ENCODE peak calls at places on chromosomes 7 and 10, in seven cellular contexts. E, P, U, A, Y, R and X are unnamed samples. For H3K9me3, the result is how much of the 10 kb centered on the place peaks cover.

GRCh38 chr7:100706672-100707311 is 871 bp downstream of the POP7 start:
- DNase-seq in E (no peak), P (peak), U (no peak), A (no peak), Y (no peak), R (no peak), X (no peak)

GRCh38 chr7:148819697-148820332 is 64.3 kb downstream of the EZH2 start:
- DNase-seq in E (no peak), P (no peak), U (no peak), A (peak), Y (no peak), R (no peak), X (no peak)

GRCh38 chr10:50407077-50407801 is 155.9 kb upstream of the ASAH2 start:
- DNase-seq in E (peak), P (no peak), U (no peak), A (no peak), Y (no peak), R (no peak), X (no peak)

GRCh38 chr7:88219781-88220747 is at the start of gene SRI:
- DNase-seq in E (no peak), P (peak), U (peak), A (peak), Y (peak), R (peak), X (peak)

GRCh38 chr7:133064082-133064825 is 17.6 kb downstream of the CHCHD3 start:
- DNase-seq in E (no peak), P (no peak), U (no peak), A (no peak), Y (no peak), R (no peak), X (no peak)

GRCh38 chr10:134205-134742 is 981 bp upstream of the ZMYND11 start:
- DNase-seq in E (no peak), P (peak), U (no peak), A (peak), Y (no peak), R (no peak), X (peak)

GRCh38 chr7:29196971-29197370 is 2.4 kb downstream of the CHN2 start:
- DNase-seq in E (no peak), P (no peak), U (no peak), A (no peak), Y (no peak), R (no peak), X (no peak)

GRCh38 chr10:119368991-119369869 is 161.9 kb downstream of the GRK5 start:
- DNase-seq in E (no peak), P (peak), U (no peak), A (no peak), Y (no peak), R (no peak), X (no peak)

GRCh38 chr7:122402235-122402634 is 97.7 kb upstream of the FEZF1 start:
- DNase-seq in E (no peak), P (no peak), U (no peak), A (no peak), Y (no peak), R (no peak), X (no peak)

GRCh38 chr7:135678612-135679575 is 16.6 kb downstream of the STMP1 start:
- DNase-seq in E (no peak), P (peak), U (no peak), A (peak), Y (no peak), R (no peak), X (no peak)

GRCh38 chr7:25359471-25360059 is 131.3 kb upstream of the NPVF start:
- DNase-seq in E (no peak), P (no peak), U (no peak), A (peak), Y (no peak), R (no peak), X (no peak)

GRCh38 chr10:83580373-83581012 is 558.8 kb upstream of the GHITM start:
- DNase-seq in E (no peak), P (no peak), U (no peak), A (no peak), Y (no peak), R (no peak), X (no peak)

GRCh38 chr7:107234436-107234835 is 65.6 kb downstream of the HBP1 start:
- DNase-seq in E (no peak), P (no peak), U (no peak), A (no peak), Y (no peak), R (no peak), X (no peak)

GRCh38 chr7:8177109-8177933 is 84.6 kb downstream of the ICA1 start:
- DNase-seq in E (no peak), P (no peak), U (no peak), A (no peak), Y (no peak), R (no peak), X (no peak)

GRCh38 chr7:30321089-30321991 is 36.9 kb downstream of the ZNRF2 start:
- DNase-seq in E (no peak), P (no peak), U (no peak), A (peak), Y (no peak), R (no peak), X (no peak)

GRCh38 chr7:50502001-50502684 is 52.0 kb upstream of the FIGNL1 start:
- DNase-seq in E (no peak), P (peak), U (peak), A (peak), Y (peak), R (peak), X (no peak)

GRCh38 chr10:47145290-47145934 is 154.6 kb upstream of the GDF10 start:
- DNase-seq in E (no peak), P (no peak), U (no peak), A (no peak), Y (no peak), R (no peak), X (no peak)

GRCh38 chr10:11118696-11119095 is 101.0 kb downstream of the CELF2 start:
- DNase-seq in E (no peak), P (no peak), U (no peak), A (no peak), Y (no peak), R (no peak), X (no peak)

GRCh38 chr7:149147072-149147729 is at the start of gene ZNF398:
- DNase-seq in E (no peak), P (peak), U (no peak), A (peak), Y (peak), R (peak), X (peak)

GRCh38 chr10:484925-485661 is 204.4 kb downstream of the DIP2C start:
- DNase-seq in E (no peak), P (no peak), U (no peak), A (no peak), Y (no peak), R (peak), X (peak)

GRCh38 chr10:17406036-17406834 is 48.2 kb downstream of the ST8SIA6 start:
- DNase-seq in E (no peak), P (no peak), U (no peak), A (no peak), Y (no peak), R (no peak), X (no peak)

GRCh38 chr10:133391761-133392518 is 2.0 kb upstream of the MTG1 start:
- DNase-seq in E (no peak), P (no peak), U (no peak), A (no peak), Y (no peak), R (no peak), X (no peak)

GRCh38 chr7:157096286-157097055 is 42.3 kb upstream of the UBE3C start:
- DNase-seq in E (no peak), P (no peak), U (no peak), A (no peak), Y (no peak), R (no peak), X (no peak)

GRCh38 chr7:122014697-122015096 is 129.4 kb downstream of the AASS start:
- DNase-seq in E (no peak), P (no peak), U (no peak), A (peak), Y (no peak), R (no peak), X (no peak)

GRCh38 chr10:25867321-25867720 is 66.7 kb upstream of the MYO3A start:
- DNase-seq in E (no peak), P (no peak), U (no peak), A (no peak), Y (no peak), R (no peak), X (no peak)

GRCh38 chr10:125102216-125102615 is 58.1 kb downstream of the CTBP2 start:
- DNase-seq in E (no peak), P (peak), U (peak), A (peak), Y (peak), R (no peak), X (no peak)

GRCh38 chr10:132468651-132469050 is 68.9 kb upstream of the INPP5A start:
- DNase-seq in E (no peak), P (no peak), U (no peak), A (no peak), Y (no peak), R (no peak), X (no peak)

GRCh38 chr7:69180662-69181061 is 417.6 kb upstream of the AUTS2 start:
- DNase-seq in E (no peak), P (no peak), U (no peak), A (no peak), Y (no peak), R (no peak), X (no peak)

GRCh38 chr7:69173341-69173740 is 424.9 kb upstream of the AUTS2 start:
- DNase-seq in E (no peak), P (no peak), U (no peak), A (no peak), Y (no peak), R (no peak), X (no peak)

GRCh38 chr7:69177941-69178494 is 420.3 kb upstream of the AUTS2 start:
- DNase-seq in E (no peak), P (no peak), U (no peak), A (no peak), Y (no peak), R (no peak), X (no peak)

GRCh38 chr7:69172357-69173098 is 425.7 kb upstream of the AUTS2 start:
- DNase-seq in E (no peak), P (no peak), U (no peak), A (no peak), Y (no peak), R (no peak), X (no peak)

GRCh38 chr7:69177326-69177897 is 420.9 kb upstream of the AUTS2 start:
- DNase-seq in E (no peak), P (peak), U (no peak), A (no peak), Y (peak), R (no peak), X (no peak)
- H3K9me3 ChIP-seq in E (under half), P (under half), U (under half), A (under half), Y (under half), R (under half), X (under half)

GRCh38 chr10:130337305-130337640 is 201.1 kb downstream of the GLRX3 start:
- DNase-seq in E (no peak), P (no peak), U (no peak), A (no peak), Y (no peak), R (peak), X (no peak)

GRCh38 chr10:130337696-130338587 is 201.8 kb downstream of the GLRX3 start:
- DNase-seq in E (no peak), P (no peak), U (no peak), A (no peak), Y (no peak), R (peak), X (no peak)

GRCh38 chr10:130333185-130333584 is 197.0 kb downstream of the GLRX3 start:
- DNase-seq in E (no peak), P (no peak), U (no peak), A (no peak), Y (no peak), R (no peak), X (no peak)

GRCh38 chr10:130336612-130337304 is 200.6 kb downstream of the GLRX3 start:
- DNase-seq in E (no peak), P (peak), U (no peak), A (no peak), Y (no peak), R (peak), X (no peak)

GRCh38 chr10:130335336-130335735 is 199.1 kb downstream of the GLRX3 start:
- DNase-seq in E (no peak), P (no peak), U (no peak), A (no peak), Y (no peak), R (peak), X (no peak)
- H3K9me3 ChIP-seq in E (under half), P (under half), U (half or more), A (under half), Y (under half), R (under half), X (under half)

GRCh38 chr10:3530346-3531096 is 254.5 kb downstream of the KLF6 start:
- DNase-seq in E (no peak), P (no peak), U (no peak), A (no peak), Y (no peak), R (no peak), X (no peak)
- H3K9me3 ChIP-seq in E (under half), P (under half), U (under half), A (under half), Y (under half), R (under half), X (under half)

GRCh38 chr7:63092951-63093350 is 905.7 kb upstream of the ZNF722 start:
- DNase-seq in E (no peak), P (no peak), U (no peak), A (no peak), Y (no peak), R (no peak), X (no peak)

GRCh38 chr7:63093481-63093880 is 905.2 kb upstream of the ZNF722 start:
- DNase-seq in E (no peak), P (no peak), U (no peak), A (no peak), Y (no peak), R (no peak), X (no peak)

DNA sequence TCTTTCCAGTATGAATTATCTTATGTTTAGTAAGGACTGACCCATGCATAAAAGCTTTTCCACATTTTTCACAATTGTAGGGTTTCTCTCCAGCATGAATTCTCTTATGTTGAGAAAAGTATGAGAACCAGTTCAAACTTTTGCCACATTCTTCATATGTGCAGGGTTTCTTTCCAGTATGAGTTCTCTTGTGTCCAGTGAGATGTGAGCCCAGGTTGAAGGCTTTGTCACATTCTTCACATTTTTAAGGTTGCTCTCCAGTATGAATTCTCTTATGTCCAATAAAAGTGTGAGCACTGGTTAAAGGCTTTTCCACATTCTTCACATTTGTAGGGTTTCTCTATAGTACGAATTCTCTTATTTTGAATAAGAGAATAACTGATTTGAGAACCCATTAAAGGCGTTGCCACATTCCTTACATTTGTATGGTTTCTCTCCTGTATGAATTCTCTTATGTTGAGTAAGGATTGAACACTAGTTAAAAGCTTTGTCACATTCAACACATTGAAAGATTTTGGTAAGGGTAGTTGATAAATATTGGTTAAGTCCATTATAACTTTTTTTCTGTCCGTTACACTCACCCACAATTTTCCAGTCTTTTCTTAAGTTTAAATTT is 911.0 kb upstream of the ZNF722 start:
- DNase-seq in E (no peak), P (no peak), U (no peak), A (no peak), Y (no peak), R (no peak), X (no peak)
- H3K9me3 ChIP-seq in E (under half), P (under half), U (under half), A (under half), Y (under half), R (half or more), X (under half)

GRCh38 chr7:63077841-63078240 is 920.8 kb upstream of the ZNF722 start:
- DNase-seq in E (no peak), P (no peak), U (no peak), A (no peak), Y (no peak), R (no peak), X (no peak)
- H3K9me3 ChIP-seq in E (under half), P (under half), U (half or more), A (under half), Y (under half), R (under half), X (under half)

DNA sequence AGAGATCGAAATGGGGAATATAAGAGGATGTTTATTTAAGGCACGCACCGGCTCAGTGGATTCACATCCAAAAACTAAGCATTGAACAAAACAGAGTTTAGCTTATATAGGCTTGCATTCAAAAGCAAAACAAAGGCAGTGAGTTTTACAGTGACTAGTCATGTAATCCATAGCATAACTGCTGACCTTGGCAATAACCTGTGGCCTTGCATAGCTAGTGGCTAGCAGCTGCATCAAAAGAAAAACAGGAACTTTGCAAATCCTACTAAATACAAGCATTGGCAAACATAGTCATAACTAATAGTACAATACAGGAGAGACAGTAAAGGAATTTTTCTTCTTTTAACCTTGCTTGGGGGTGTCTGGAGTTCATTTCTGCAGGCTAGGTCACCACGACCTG is 9.7 kb upstream of the ZNF485 start:
- DNase-seq in E (no peak), P (no peak), U (no peak), A (no peak), Y (no peak), R (no peak), X (no peak)
- H3K9me3 ChIP-seq in E (under half), P (under half), U (under half), A (under half), Y (under half), R (under half), X (under half)

DNA sequence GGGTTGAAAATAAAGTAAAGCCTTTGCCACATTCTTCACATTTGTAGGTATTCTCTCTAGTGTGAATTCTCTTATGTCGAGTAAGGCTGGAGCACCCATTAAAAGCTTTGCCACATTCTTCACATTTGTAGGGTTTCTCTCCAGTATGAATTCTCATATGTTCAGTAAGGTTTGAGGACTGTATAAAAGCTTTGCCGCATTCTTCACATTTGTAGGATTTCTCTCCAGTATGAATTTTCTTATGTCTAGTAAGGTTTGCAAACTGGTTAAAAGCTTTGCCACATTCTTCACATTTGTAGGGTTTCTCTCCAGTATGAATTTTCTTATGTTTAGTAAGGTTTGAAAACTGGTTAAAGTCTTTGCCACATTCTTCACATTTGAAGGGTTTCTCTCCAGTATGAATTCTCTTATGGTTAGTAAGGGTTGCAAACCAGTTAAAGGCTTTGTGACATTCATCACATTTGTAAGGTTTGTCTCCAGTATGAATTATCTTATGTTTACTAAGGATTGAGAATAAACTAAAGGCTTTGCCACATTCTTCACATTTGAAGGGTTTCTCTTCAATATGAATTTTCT is 41.4 kb downstream of the ZNF680 start:
- DNase-seq in E (no peak), P (no peak), U (no peak), A (no peak), Y (no peak), R (no peak), X (no peak)
- H3K9me3 ChIP-seq in E (under half), P (under half), U (under half), A (under half), Y (under half), R (half or more), X (half or more)

GRCh38 chr7:138568655-138569054 is 108.6 kb downstream of the TRIM24 start:
- DNase-seq in E (no peak), P (no peak), U (no peak), A (no peak), Y (no peak), R (no peak), X (no peak)

GRCh38 chr7:138563808-138564207 is 103.7 kb downstream of the TRIM24 start:
- DNase-seq in E (no peak), P (no peak), U (no peak), A (no peak), Y (no peak), R (no peak), X (no peak)

GRCh38 chr7:138565071-138565450 is 105.0 kb downstream of the TRIM24 start:
- DNase-seq in E (no peak), P (no peak), U (no peak), A (no peak), Y (no peak), R (no peak), X (no peak)

GRCh38 chr7:138565451-138566114 is 105.5 kb downstream of the TRIM24 start:
- DNase-seq in E (no peak), P (no peak), U (peak), A (peak), Y (no peak), R (no peak), X (no peak)

GRCh38 chr7:138564365-138564764 is 104.3 kb downstream of the TRIM24 start:
- DNase-seq in E (no peak), P (no peak), U (no peak), A (no peak), Y (no peak), R (no peak), X (no peak)
- H3K9me3 ChIP-seq in E (under half), P (under half), U (under half), A (under half), Y (under half), R (under half), X (under half)

GRCh38 chr10:126255313-126255712 is 133.0 kb downstream of the ADAM12 start:
- DNase-seq in E (no peak), P (no peak), U (no peak), A (no peak), Y (no peak), R (no peak), X (no peak)

GRCh38 chr10:126253613-126254002 is 134.7 kb downstream of the ADAM12 start:
- DNase-seq in E (no peak), P (no peak), U (no peak), A (no peak), Y (no peak), R (no peak), X (no peak)

GRCh38 chr10:126252884-126253612 is 135.2 kb downstream of the ADAM12 start:
- DNase-seq in E (no peak), P (no peak), U (peak), A (peak), Y (peak), R (peak), X (no peak)

GRCh38 chr10:126259883-126260282 is 128.4 kb downstream of the ADAM12 start:
- DNase-seq in E (no peak), P (no peak), U (no peak), A (no peak), Y (no peak), R (no peak), X (no peak)

DNA sequence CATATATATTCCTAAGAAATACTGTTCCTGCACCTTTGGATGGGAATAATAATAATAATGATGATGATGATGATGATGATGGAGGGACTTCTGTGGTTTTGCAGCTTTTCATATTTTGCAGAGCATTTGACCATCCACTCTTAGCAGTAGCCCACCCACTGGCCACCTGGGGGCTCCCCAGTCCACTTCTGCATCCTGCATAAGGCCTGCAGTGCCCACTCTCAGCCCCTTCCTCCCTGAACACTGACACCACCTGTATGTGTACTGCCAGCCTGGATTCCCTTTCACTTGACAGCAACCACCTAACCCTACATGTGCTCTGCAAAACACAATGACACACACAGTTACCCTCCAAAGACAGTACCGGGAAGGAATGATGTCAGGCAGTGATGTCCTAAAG is 131.4 kb downstream of the ADAM12 start:
- DNase-seq in E (no peak), P (no peak), U (no peak), A (no peak), Y (no peak), R (no peak), X (no peak)
- H3K9me3 ChIP-seq in E (under half), P (under half), U (under half), A (under half), Y (under half), R (under half), X (under half)

GRCh38 chr10:130493446-130494198 is 357.4 kb downstream of the GLRX3 start:
- DNase-seq in E (no peak), P (no peak), U (no peak), A (no peak), Y (no peak), R (no peak), X (no peak)
- H3K9me3 ChIP-seq in E (under half), P (under half), U (half or more), A (under half), Y (under half), R (under half), X (under half)